ENCODE peak calls at places on chromosomes 11 and 22, in six cellular contexts. S is ovary, L is HFF-Myc, I is substantia nigra, N is glutamatergic neuron, F is activated T-cell treated with anti-CD3 and anti-CD28 coated beads for 1 hour. E is an unnamed sample.

GRCh38 chr22:41532908-41533825 is 11.1 kb downstream of the POLR3H start:
- DNase-seq in F (peak), N (peak), L (no peak), I (peak), S (peak), E (peak)

GRCh38 chr11:19746081-19746480 is 33.4 kb downstream of the NAV2 start:
- DNase-seq in L (no peak), S (no peak), I (no peak), N (no peak), F (no peak), E (no peak)

GRCh38 chr11:72491001-72491400 is 56.7 kb upstream of the CLPB start:
- DNase-seq in N (no peak), S (no peak), I (no peak), F (no peak), L (no peak), E (no peak)

GRCh38 chr22:41249442-41249841 is 8.7 kb upstream of the CHADL start:
- DNase-seq in N (no peak), S (no peak), L (no peak), F (no peak), I (no peak), E (no peak)

GRCh38 chr11:108027057-108027456 is 18.4 kb downstream of the CUL5 start:
- DNase-seq in I (no peak), S (no peak), L (no peak), F (no peak), N (no peak), E (no peak)

GRCh38 chr11:59708537-59708936 is 5.1 kb downstream of the OR10V1 start:
- DNase-seq in I (no peak), S (no peak), F (no peak), N (no peak), L (no peak), E (no peak)

GRCh38 chr11:22703040-22703439 is 36.6 kb downstream of the GAS2 start:
- DNase-seq in N (no peak), L (peak), S (no peak), I (no peak), F (no peak), E (peak)

GRCh38 chr11:130070109-130070828 is 575 bp downstream of the APLP2 start:
- DNase-seq in F (peak), I (peak), S (peak), N (peak), L (no peak), E (no peak)

GRCh38 chr11:3108183-3108721 is 51.0 kb upstream of the CARS1 start:
- DNase-seq in I (no peak), L (no peak), N (peak), S (peak), F (no peak), E (no peak)